ENCODE peak calls at places on chromosomes 12 and 14, in nine cellular contexts. T is AG09309; L is HuH-7; R is A172; E is mucosa of descending colon; O is activated T-cell treated with anti-CD3 and anti-CD28 coated beads for 1 hour; F is ELR; W is colonic mucosa; N is CD8-positive, alpha-beta T cell. K is an unnamed sample.

GRCh38 chr12:53770281-53770680 is 18.5 kb upstream of the CISTR start:
- DNase-seq in L (no peak), T (peak), N (no peak), E (no peak), F (peak), W (no peak), R (peak), O (no peak), K (no peak)

GRCh38 chr12:62660763-62661162 is 194.1 kb downstream of the MON2 start:
- DNase-seq in O (no peak), T (peak), F (peak), W (no peak), L (no peak), E (no peak), N (no peak), R (peak), K (no peak)

GRCh38 chr12:131986847-131987398 is 37.2 kb downstream of the EP400 start:
- DNase-seq in F (no peak), T (no peak), O (no peak), L (no peak), E (no peak), R (no peak), W (no peak), N (no peak), K (no peak)

GRCh38 chr12:10361622-10362021 is 28.2 kb downstream of the KLRK1 start:
- DNase-seq in N (no peak), E (no peak), L (no peak), F (no peak), W (no peak), O (no peak), T (no peak), R (no peak), K (no peak)

GRCh38 chr12:102800565-102800964 is 116.5 kb downstream of the PAH start:
- DNase-seq in F (no peak), N (no peak), W (no peak), L (no peak), R (no peak), T (no peak), O (no peak), E (no peak), K (no peak)

GRCh38 chr12:111580737-111581136 is 18.4 kb downstream of the ATXN2 start:
- DNase-seq in T (no peak), E (no peak), L (no peak), O (no peak), R (no peak), W (no peak), F (no peak), N (no peak), K (no peak)

GRCh38 chr12:120496353-120497340 is 734 bp downstream of the DYNLL1 start:
- DNase-seq in F (peak), N (peak), W (peak), R (peak), E (peak), O (peak), L (peak), T (no peak), K (peak)

GRCh38 chr12:27193854-27194544 is 50.1 kb upstream of the STK38L start:
- DNase-seq in E (no peak), F (no peak), N (no peak), L (no peak), T (no peak), W (no peak), R (peak), O (no peak), K (no peak)

GRCh38 chr14:36818794-36819384 is 157.2 kb downstream of the PAX9 start:
- DNase-seq in W (no peak), N (no peak), T (peak), L (no peak), E (no peak), F (no peak), R (no peak), O (no peak), K (no peak)

GRCh38 chr12:100956311-100956852 is 161.8 kb downstream of the ANO4 start:
- DNase-seq in E (no peak), F (no peak), L (no peak), T (no peak), N (no peak), W (no peak), O (no peak), R (peak), K (no peak)

GRCh38 chr12:64714551-64714968 is 44.6 kb downstream of the GNS start:
- DNase-seq in W (no peak), O (no peak), F (no peak), T (no peak), R (no peak), L (no peak), N (no peak), E (no peak), K (no peak)

K was measured in spleen.